ENCODE peak calls at places on chromosome 11, in six cellular contexts. One of them, this sample, is unnamed.
A peak's percentile ranks its signal among the peaks of the same experiment; 100 is the strongest.

GRCh38 chr11:92226331-92227232 is 2.0 kb downstream of the FAT3 start:
- DNase-seq in RWPE1: no peak
- DNase-seq in fibroblast of lung: peak; percentile 17
- DNase-seq in stomach: no peak
- DNase-seq in upper lobe of right lung: no peak
- DNase-seq in cardiac fibroblast: peak; percentile 3
- DNase-seq in this sample: peak; percentile 55

GRCh38 chr11:17526326-17526725 is 17.9 kb downstream of the USH1C start:
- DNase-seq in RWPE1: no peak
- DNase-seq in fibroblast of lung: no peak
- DNase-seq in stomach: no peak
- DNase-seq in upper lobe of right lung: no peak
- DNase-seq in cardiac fibroblast: peak; percentile 62
- DNase-seq in this sample: no peak

GRCh38 chr11:326842-327580 is 6.4 kb upstream of the IFITM3 start:
- DNase-seq in RWPE1: no peak
- DNase-seq in fibroblast of lung: peak; percentile 71
- DNase-seq in stomach: peak; percentile 80
- DNase-seq in upper lobe of right lung: peak; percentile 83
- DNase-seq in cardiac fibroblast: peak; percentile 85
- DNase-seq in this sample: peak; percentile 56

GRCh38 chr11:45736424-45736823 is 68.5 kb upstream of the SLC35C1 start:
- DNase-seq in RWPE1: peak; percentile 75
- DNase-seq in fibroblast of lung: peak; percentile 26
- DNase-seq in stomach: no peak
- DNase-seq in upper lobe of right lung: no peak
- DNase-seq in cardiac fibroblast: peak; percentile 71
- DNase-seq in this sample: no peak

GRCh38 chr11:100890779-100891178 is 203.7 kb downstream of the ARHGAP42 start:
- DNase-seq in RWPE1: no peak
- DNase-seq in fibroblast of lung: peak; percentile 98
- DNase-seq in stomach: no peak
- DNase-seq in upper lobe of right lung: no peak
- DNase-seq in cardiac fibroblast: peak; percentile 65
- DNase-seq in this sample: no peak

GRCh38 chr11:5476184-5476819 is 12.2 kb upstream of the OR52D1 start:
- DNase-seq in RWPE1: peak; percentile 41
- DNase-seq in fibroblast of lung: peak; percentile 59
- DNase-seq in stomach: peak; percentile 36
- DNase-seq in upper lobe of right lung: no peak
- DNase-seq in cardiac fibroblast: peak; percentile 75
- DNase-seq in this sample: peak; percentile 58

GRCh38 chr11:8081591-8082021 is 595 bp downstream of the TUB start:
- DNase-seq in RWPE1: no peak
- DNase-seq in fibroblast of lung: peak; percentile 21
- DNase-seq in stomach: no peak
- DNase-seq in upper lobe of right lung: no peak
- DNase-seq in cardiac fibroblast: no peak
- DNase-seq in this sample: no peak

GRCh38 chr11:64713031-64713780 is 9.8 kb downstream of the NRXN2 start:
- DNase-seq in RWPE1: peak; percentile 36
- DNase-seq in fibroblast of lung: peak; percentile 31
- DNase-seq in stomach: peak; percentile 46
- DNase-seq in upper lobe of right lung: peak; percentile 72
- DNase-seq in cardiac fibroblast: peak; percentile 13
- DNase-seq in this sample: peak; percentile 50

GRCh38 chr11:26828291-26828690 is 106.4 kb upstream of the SLC5A12 start:
- DNase-seq in RWPE1: no peak
- DNase-seq in fibroblast of lung: no peak
- DNase-seq in stomach: no peak
- DNase-seq in upper lobe of right lung: no peak
- DNase-seq in cardiac fibroblast: no peak
- DNase-seq in this sample: no peak

GRCh38 chr11:2730323-2731284 is 30.8 kb upstream of the KCNQ1OT1 start:
- DNase-seq in RWPE1: no peak
- DNase-seq in fibroblast of lung: no peak
- DNase-seq in stomach: no peak
- DNase-seq in upper lobe of right lung: no peak
- DNase-seq in cardiac fibroblast: no peak
- DNase-seq in this sample: no peak

GRCh38 chr11:75625970-75626691 is 42.7 kb downstream of the MAP6 start:
- DNase-seq in RWPE1: peak; percentile 66
- DNase-seq in fibroblast of lung: peak; percentile 90
- DNase-seq in stomach: no peak
- DNase-seq in upper lobe of right lung: no peak
- DNase-seq in cardiac fibroblast: peak; percentile 89
- DNase-seq in this sample: no peak

GRCh38 chr11:66326261-66327111 is 9.6 kb upstream of the CD248 start:
- DNase-seq in RWPE1: no peak
- DNase-seq in fibroblast of lung: peak; percentile 78
- DNase-seq in stomach: no peak
- DNase-seq in upper lobe of right lung: no peak
- DNase-seq in cardiac fibroblast: peak; percentile 65
- DNase-seq in this sample: no peak

GRCh38 chr11:76721755-76722677 is 51.5 kb upstream of the LRRC32 start:
- DNase-seq in RWPE1: peak; percentile 66
- DNase-seq in fibroblast of lung: peak; percentile 79
- DNase-seq in stomach: peak; percentile 90
- DNase-seq in upper lobe of right lung: peak; percentile 90
- DNase-seq in cardiac fibroblast: peak; percentile 83
- DNase-seq in this sample: peak; percentile 89

GRCh38 chr11:76228122-76229000 is 22.1 kb upstream of the WNT11 start:
- DNase-seq in RWPE1: no peak
- DNase-seq in fibroblast of lung: no peak
- DNase-seq in stomach: no peak
- DNase-seq in upper lobe of right lung: no peak
- DNase-seq in cardiac fibroblast: no peak
- DNase-seq in this sample: no peak

GRCh38 chr11:27812341-27812740 is 112.1 kb upstream of the BDNF start:
- DNase-seq in RWPE1: no peak
- DNase-seq in fibroblast of lung: no peak
- DNase-seq in stomach: no peak
- DNase-seq in upper lobe of right lung: no peak
- DNase-seq in cardiac fibroblast: no peak
- DNase-seq in this sample: no peak

GRCh38 chr11:126917531-126918204 is 82.9 kb downstream of the KIRREL3 start:
- DNase-seq in RWPE1: peak; percentile 43
- DNase-seq in fibroblast of lung: peak; percentile 81
- DNase-seq in stomach: no peak
- DNase-seq in upper lobe of right lung: no peak
- DNase-seq in cardiac fibroblast: peak; percentile 91
- DNase-seq in this sample: no peak

GRCh38 chr11:129694966-129695365 is 120.7 kb upstream of the TMEM45B start:
- DNase-seq in RWPE1: no peak
- DNase-seq in fibroblast of lung: no peak
- DNase-seq in stomach: no peak
- DNase-seq in upper lobe of right lung: peak; percentile 38
- DNase-seq in cardiac fibroblast: peak; percentile 14
- DNase-seq in this sample: no peak

GRCh38 chr11:129698212-129698611 is 117.4 kb upstream of the TMEM45B start:
- DNase-seq in RWPE1: no peak
- DNase-seq in fibroblast of lung: no peak
- DNase-seq in stomach: no peak
- DNase-seq in upper lobe of right lung: peak; percentile 39
- DNase-seq in cardiac fibroblast: no peak
- DNase-seq in this sample: no peak

GRCh38 chr11:129694538-129694937 is 121.1 kb upstream of the TMEM45B start:
- DNase-seq in RWPE1: no peak
- DNase-seq in fibroblast of lung: no peak
- DNase-seq in stomach: no peak
- DNase-seq in upper lobe of right lung: peak; percentile 54
- DNase-seq in cardiac fibroblast: no peak
- DNase-seq in this sample: no peak

GRCh38 chr11:129696309-129696989 is 119.2 kb upstream of the TMEM45B start:
- DNase-seq in RWPE1: no peak
- DNase-seq in fibroblast of lung: no peak
- DNase-seq in stomach: no peak
- DNase-seq in upper lobe of right lung: peak; percentile 29
- DNase-seq in cardiac fibroblast: no peak
- DNase-seq in this sample: no peak

GRCh38 chr11:129695543-129696308 is 119.9 kb upstream of the TMEM45B start:
- DNase-seq in RWPE1: peak; percentile 44
- DNase-seq in fibroblast of lung: peak; percentile 25
- DNase-seq in stomach: peak; percentile 82
- DNase-seq in upper lobe of right lung: peak; percentile 83
- DNase-seq in cardiac fibroblast: peak; percentile 37
- DNase-seq in this sample: peak; percentile 88
- TF ChIP-seq CTCF in RWPE1: peak; percentile 39
- TF ChIP-seq CTCF in fibroblast of lung: peak; percentile 79
- TF ChIP-seq CTCF in stomach: no peak
- TF ChIP-seq CTCF in upper lobe of right lung: peak; percentile 71
- TF ChIP-seq CTCF in cardiac fibroblast: peak; percentile 83
- TF ChIP-seq CTCF in this sample: peak; percentile 81

DNA sequence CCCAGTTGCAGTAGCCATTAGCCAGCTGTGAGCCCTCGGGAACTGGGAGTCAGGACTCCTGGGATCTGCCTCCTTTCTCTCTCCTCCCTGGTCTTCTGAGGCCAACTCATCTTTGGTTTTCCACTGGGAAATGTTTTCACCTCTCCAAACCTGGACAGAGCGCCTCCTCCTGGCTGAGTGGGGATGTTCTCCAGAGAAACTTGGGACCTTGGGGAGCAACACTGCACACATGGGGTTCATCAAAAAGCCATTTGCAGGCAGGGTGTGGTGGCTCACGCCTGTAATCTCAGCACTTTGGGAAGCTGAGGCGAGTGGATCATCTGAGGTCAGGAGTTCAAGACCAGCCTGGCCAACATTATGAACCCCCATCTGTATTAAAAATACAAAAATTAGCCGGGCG is 145.4 kb downstream of the NECTIN1 start:
- DNase-seq in RWPE1: no peak
- DNase-seq in fibroblast of lung: no peak
- DNase-seq in stomach: no peak
- DNase-seq in upper lobe of right lung: no peak
- DNase-seq in cardiac fibroblast: no peak
- DNase-seq in this sample: no peak
- TF ChIP-seq CTCF in RWPE1: no peak
- TF ChIP-seq CTCF in fibroblast of lung: peak; percentile 8
- TF ChIP-seq CTCF in stomach: no peak
- TF ChIP-seq CTCF in upper lobe of right lung: no peak
- TF ChIP-seq CTCF in cardiac fibroblast: peak; percentile 9
- TF ChIP-seq CTCF in this sample: peak; percentile 33

GRCh38 chr11:73761403-73761945 is 600 bp upstream of the RAB6A start:
- DNase-seq in RWPE1: no peak
- DNase-seq in fibroblast of lung: no peak
- DNase-seq in stomach: no peak
- DNase-seq in upper lobe of right lung: no peak
- DNase-seq in cardiac fibroblast: no peak
- DNase-seq in this sample: no peak

GRCh38 chr11:73758451-73758850 is 2.4 kb downstream of the RAB6A start:
- DNase-seq in RWPE1: no peak
- DNase-seq in fibroblast of lung: no peak
- DNase-seq in stomach: no peak
- DNase-seq in upper lobe of right lung: no peak
- DNase-seq in cardiac fibroblast: no peak
- DNase-seq in this sample: no peak

GRCh38 chr11:73760066-73760679 is 701 bp downstream of the RAB6A start:
- DNase-seq in RWPE1: peak; percentile 32
- DNase-seq in fibroblast of lung: peak; percentile 50
- DNase-seq in stomach: peak; percentile 37
- DNase-seq in upper lobe of right lung: peak; percentile 81
- DNase-seq in cardiac fibroblast: peak; percentile 43
- DNase-seq in this sample: peak; percentile 36

GRCh38 chr11:73760680-73761402 is at the start of gene RAB6A:
- DNase-seq in RWPE1: peak; percentile 97
- DNase-seq in fibroblast of lung: peak; percentile 100
- DNase-seq in stomach: peak; percentile 100
- DNase-seq in upper lobe of right lung: peak; percentile 100
- DNase-seq in cardiac fibroblast: peak; percentile 100
- DNase-seq in this sample: peak; percentile 98

DNA sequence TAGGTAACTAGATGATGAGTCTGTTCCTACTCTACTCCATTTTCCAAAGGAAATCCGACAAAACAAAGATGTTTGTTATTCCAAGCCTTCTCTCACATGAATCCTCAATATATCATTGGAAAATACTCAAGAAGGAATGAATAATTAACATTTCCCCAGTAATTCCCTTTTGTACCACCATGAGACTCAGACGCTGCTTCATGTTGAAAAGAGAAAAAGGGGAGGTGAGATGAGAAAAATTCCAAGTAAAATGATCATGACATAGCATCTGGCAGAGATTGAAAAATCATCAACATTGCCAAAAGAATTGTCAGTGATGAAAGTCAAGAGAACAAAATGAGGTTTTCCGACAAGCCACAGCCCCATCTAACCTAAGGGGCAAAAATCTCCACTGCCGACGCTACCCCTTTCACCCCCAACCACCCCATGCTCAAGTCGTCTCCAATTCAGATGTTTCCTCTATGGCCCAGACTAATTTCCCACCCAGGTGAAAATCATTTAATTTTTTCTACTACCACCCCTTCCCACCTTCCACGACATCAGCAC is 1.3 kb downstream of the RAB6A start:
- DNase-seq in RWPE1: peak; percentile 5
- DNase-seq in fibroblast of lung: peak; percentile 21
- DNase-seq in stomach: no peak
- DNase-seq in upper lobe of right lung: no peak
- DNase-seq in cardiac fibroblast: peak; percentile 43
- DNase-seq in this sample: no peak
- TF ChIP-seq CTCF in RWPE1: peak; percentile 15
- TF ChIP-seq CTCF in fibroblast of lung: peak; percentile 22
- TF ChIP-seq CTCF in stomach: no peak
- TF ChIP-seq CTCF in upper lobe of right lung: peak; percentile 25
- TF ChIP-seq CTCF in cardiac fibroblast: peak; percentile 27
- TF ChIP-seq CTCF in this sample: no peak

DNA sequence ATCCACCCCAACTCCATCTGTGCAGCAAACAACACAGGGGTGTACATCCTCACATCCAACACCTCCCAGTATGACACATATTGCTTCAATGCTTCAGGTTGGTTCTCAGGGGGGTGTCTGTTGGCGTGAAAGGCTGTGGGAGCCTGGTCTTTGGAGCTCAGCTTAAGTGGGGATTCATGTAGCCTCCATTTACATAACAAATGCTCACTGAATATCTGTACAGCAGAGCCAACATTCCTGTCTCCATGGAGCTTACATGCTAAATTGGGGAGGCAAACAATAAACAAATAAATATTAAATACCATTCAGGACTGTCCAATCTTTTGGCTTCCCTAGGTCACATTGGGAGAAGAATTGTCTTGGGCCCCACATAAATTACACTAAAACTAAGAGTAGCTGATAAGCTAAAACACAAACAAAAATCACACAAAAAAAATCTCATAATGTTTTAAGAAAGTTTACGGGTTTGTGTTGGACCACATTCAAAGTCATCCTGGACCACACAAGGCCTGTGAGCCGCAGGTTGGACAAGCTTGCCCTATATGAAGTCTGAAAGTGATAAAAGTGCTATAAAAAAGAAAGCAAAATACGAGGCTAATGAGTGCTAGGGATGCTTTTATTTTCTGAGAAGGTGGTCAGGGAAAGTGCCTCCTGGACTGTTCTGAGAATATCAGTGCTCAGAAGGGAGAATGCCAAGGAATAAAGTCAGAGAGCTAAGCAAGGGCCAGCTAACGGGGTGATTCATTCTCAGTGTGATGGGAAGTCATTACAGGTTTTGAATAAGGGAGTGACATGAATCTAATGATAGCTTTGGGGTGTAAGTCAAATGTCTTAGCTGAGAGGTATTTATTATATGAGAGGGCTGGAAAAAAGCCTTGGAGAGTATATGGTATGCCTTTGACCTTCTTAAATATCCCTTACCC is 41.6 kb downstream of the CD44 start:
- DNase-seq in RWPE1: no peak
- DNase-seq in fibroblast of lung: no peak
- DNase-seq in stomach: no peak
- DNase-seq in upper lobe of right lung: no peak
- DNase-seq in cardiac fibroblast: peak; percentile 57
- DNase-seq in this sample: no peak
- TF ChIP-seq CTCF in RWPE1: no peak
- TF ChIP-seq CTCF in fibroblast of lung: no peak
- TF ChIP-seq CTCF in stomach: no peak
- TF ChIP-seq CTCF in upper lobe of right lung: no peak
- TF ChIP-seq CTCF in cardiac fibroblast: no peak
- TF ChIP-seq CTCF in this sample: no peak